ENCODE peak calls at places on chromosomes 16 and 17, in four cellular contexts. One of them, this sample, is unnamed.

GRCh38 chr16:48025359-48025758 is 130.4 kb downstream of the ABCC12 start:
- DNase-seq in esophagus muscularis mucosa: no peak
- DNase-seq in A549: no peak
- DNase-seq in ovary: no peak
- DNase-seq in this sample: no peak

GRCh38 chr16:54444851-54445523 is 158.4 kb upstream of the IRX3 start:
- DNase-seq in esophagus muscularis mucosa: no peak
- DNase-seq in A549: no peak
- DNase-seq in ovary: no peak
- DNase-seq in this sample: peak; percentile 41

GRCh38 chr17:28524476-28525415 is 18.6 kb downstream of the FOXN1 start:
- DNase-seq in esophagus muscularis mucosa: no peak
- DNase-seq in A549: peak; percentile 70
- DNase-seq in ovary: no peak
- DNase-seq in this sample: no peak

GRCh38 chr16:72864130-72864833 is 183.6 kb downstream of the ZFHX3 start:
- DNase-seq in esophagus muscularis mucosa: no peak
- DNase-seq in A549: no peak
- DNase-seq in ovary: no peak
- DNase-seq in this sample: no peak

GRCh38 chr16:84617068-84617630 is 729 bp downstream of the COTL1 start:
- DNase-seq in esophagus muscularis mucosa: no peak
- DNase-seq in A549: no peak
- DNase-seq in ovary: peak; percentile 47
- DNase-seq in this sample: peak; percentile 48

GRCh38 chr16:24825696-24826095 is 20.1 kb upstream of the SLC5A11 start:
- DNase-seq in esophagus muscularis mucosa: no peak
- DNase-seq in A549: no peak
- DNase-seq in ovary: no peak
- DNase-seq in this sample: no peak

GRCh38 chr16:89693931-89694783 is 7.3 kb downstream of the SPATA2L start:
- DNase-seq in esophagus muscularis mucosa: no peak
- DNase-seq in A549: no peak
- DNase-seq in ovary: no peak
- DNase-seq in this sample: no peak

GRCh38 chr16:81469710-81470481 is 25.3 kb downstream of the CMIP start:
- DNase-seq in esophagus muscularis mucosa: no peak
- DNase-seq in A549: no peak
- DNase-seq in ovary: no peak
- DNase-seq in this sample: peak; percentile 98

GRCh38 chr16:88194397-88195020 is 188.2 kb upstream of the ZNF469 start:
- DNase-seq in esophagus muscularis mucosa: peak; percentile 90
- DNase-seq in A549: no peak
- DNase-seq in ovary: peak; percentile 73
- DNase-seq in this sample: peak; percentile 86

GRCh38 chr17:74859439-74860228 is at the start of gene GRIN2C:
- DNase-seq in esophagus muscularis mucosa: no peak
- DNase-seq in A549: no peak
- DNase-seq in ovary: peak; percentile 37
- DNase-seq in this sample: no peak

GRCh38 chr17:1733047-1733357 is 8.5 kb downstream of the WDR81 start:
- DNase-seq in esophagus muscularis mucosa: no peak
- DNase-seq in A549: no peak
- DNase-seq in ovary: no peak
- DNase-seq in this sample: peak; percentile 20

GRCh38 chr17:61209524-61209923 is 190.1 kb upstream of the TBX2 start:
- DNase-seq in esophagus muscularis mucosa: no peak
- DNase-seq in A549: no peak
- DNase-seq in ovary: no peak
- DNase-seq in this sample: no peak

GRCh38 chr16:51164167-51164566 is 13.1 kb upstream of the SALL1 start:
- DNase-seq in esophagus muscularis mucosa: no peak
- DNase-seq in A549: no peak
- DNase-seq in ovary: no peak
- DNase-seq in this sample: peak; percentile 49

GRCh38 chr16:68079616-68080344 is 5.4 kb upstream of the NFATC3 start:
- DNase-seq in esophagus muscularis mucosa: peak; percentile 93
- DNase-seq in A549: no peak
- DNase-seq in ovary: peak; percentile 80
- DNase-seq in this sample: peak; percentile 99

GRCh38 chr17:352421-353212 is at the start of gene RPH3AL:
- DNase-seq in esophagus muscularis mucosa: no peak
- DNase-seq in A549: peak; percentile 99
- DNase-seq in ovary: peak; percentile 46
- DNase-seq in this sample: no peak

DNA sequence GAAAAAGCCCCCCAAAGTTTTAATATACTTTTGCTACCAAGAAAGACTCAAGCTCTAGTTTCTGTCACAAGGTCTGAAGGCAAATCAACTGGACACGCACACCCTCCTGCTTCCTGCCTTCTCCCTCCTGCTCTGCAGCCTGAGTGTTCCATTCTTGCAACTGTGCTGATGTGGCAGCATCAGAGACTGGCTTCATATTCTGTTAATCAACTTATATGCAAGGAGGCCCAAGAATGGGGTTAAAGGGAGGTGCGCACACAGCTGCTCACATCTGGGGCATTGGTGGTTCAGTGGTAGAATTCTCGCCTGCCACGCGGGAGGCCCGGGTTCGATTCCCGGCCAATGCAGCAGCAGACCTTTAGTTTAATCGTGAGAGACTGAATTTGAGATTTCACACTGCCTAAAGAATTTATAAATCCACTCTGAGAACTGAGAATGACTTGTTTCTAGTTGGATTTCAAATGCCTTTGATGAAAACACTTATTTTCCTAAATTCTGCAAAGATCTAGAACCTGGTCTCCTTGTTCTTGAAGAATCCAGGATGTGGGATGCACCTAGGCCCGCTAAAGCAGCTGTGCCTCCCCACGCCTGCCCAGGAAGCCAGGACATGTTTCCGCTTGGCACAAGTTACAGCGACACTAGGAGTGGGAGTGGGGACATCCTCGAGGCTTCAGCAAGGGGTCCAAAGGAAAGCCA is 11.6 kb downstream of the VAC14 start:
- DNase-seq in esophagus muscularis mucosa: peak; percentile 93
- DNase-seq in A549: peak; percentile 79
- DNase-seq in ovary: peak; percentile 93
- DNase-seq in this sample: peak; percentile 25
- TF ChIP-seq POLR2A in esophagus muscularis mucosa: no peak
- TF ChIP-seq POLR2A in A549: no peak
- TF ChIP-seq POLR2A in ovary: no peak
- TF ChIP-seq POLR2A in this sample: no peak

GRCh38 chr17:17087424-17088103 is 45.3 kb downstream of the MPRIP start:
- DNase-seq in esophagus muscularis mucosa: no peak
- DNase-seq in A549: no peak
- DNase-seq in ovary: no peak
- DNase-seq in this sample: no peak
- TF ChIP-seq CTCF in esophagus muscularis mucosa: no peak
- TF ChIP-seq CTCF in A549: no peak
- TF ChIP-seq CTCF in ovary: no peak
- TF ChIP-seq CTCF in this sample: no peak

DNA sequence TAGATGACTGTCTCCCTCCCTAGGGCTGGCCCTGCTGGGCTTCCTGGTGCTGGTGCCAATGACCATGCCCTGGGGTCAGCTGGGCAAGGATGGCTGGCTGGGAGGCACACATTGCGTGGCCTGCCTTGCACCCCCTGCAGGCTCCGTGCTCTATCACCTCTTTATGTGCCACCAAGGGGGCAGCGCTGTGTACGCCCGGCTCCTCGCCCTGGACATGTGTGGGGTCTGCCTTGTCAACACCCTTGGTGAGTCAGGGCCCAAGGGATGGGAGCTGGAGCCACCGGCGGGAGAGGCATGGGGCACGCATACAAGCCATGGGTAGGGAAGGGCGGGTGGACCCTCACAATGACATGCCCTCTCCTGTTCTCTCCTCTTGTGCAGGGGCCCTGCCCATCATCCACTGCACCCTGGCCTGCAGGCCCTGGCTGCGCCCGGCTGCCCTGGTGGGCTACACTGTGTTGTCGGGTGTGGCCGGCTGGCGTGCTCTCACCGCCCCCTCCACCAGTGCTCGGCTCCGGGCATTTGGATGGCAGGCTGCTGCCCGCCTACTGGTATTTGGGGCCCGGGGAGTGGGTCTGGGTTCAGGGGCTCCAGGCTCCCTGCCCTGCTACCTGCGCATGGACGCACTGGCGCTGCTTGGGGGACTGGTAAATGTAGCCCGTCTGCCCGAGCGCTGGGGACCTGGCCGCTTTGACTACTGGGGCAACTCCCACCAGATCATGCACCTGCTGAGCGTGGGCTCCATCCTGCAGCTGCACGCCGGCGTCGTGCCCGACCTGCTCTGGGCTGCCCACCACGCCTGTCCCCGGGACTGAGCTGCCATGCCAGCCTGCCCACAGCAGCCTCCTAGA is 2.2 kb downstream of the PAQR4 start:
- DNase-seq in esophagus muscularis mucosa: no peak
- DNase-seq in A549: no peak
- DNase-seq in ovary: no peak
- DNase-seq in this sample: peak; percentile 43
- TF ChIP-seq POLR2A in esophagus muscularis mucosa: no peak
- TF ChIP-seq POLR2A in A549: no peak
- TF ChIP-seq POLR2A in ovary: no peak
- TF ChIP-seq POLR2A in this sample: peak; percentile 23

GRCh38 chr17:65794572-65794971 is 233.1 kb upstream of the AXIN2 start:
- DNase-seq in esophagus muscularis mucosa: no peak
- DNase-seq in A549: peak; percentile 63
- DNase-seq in ovary: no peak
- DNase-seq in this sample: peak; percentile 13
- TF ChIP-seq CTCF in esophagus muscularis mucosa: peak; percentile 21
- TF ChIP-seq CTCF in A549: peak; percentile 53
- TF ChIP-seq CTCF in ovary: no peak
- TF ChIP-seq CTCF in this sample: peak; percentile 46

DNA sequence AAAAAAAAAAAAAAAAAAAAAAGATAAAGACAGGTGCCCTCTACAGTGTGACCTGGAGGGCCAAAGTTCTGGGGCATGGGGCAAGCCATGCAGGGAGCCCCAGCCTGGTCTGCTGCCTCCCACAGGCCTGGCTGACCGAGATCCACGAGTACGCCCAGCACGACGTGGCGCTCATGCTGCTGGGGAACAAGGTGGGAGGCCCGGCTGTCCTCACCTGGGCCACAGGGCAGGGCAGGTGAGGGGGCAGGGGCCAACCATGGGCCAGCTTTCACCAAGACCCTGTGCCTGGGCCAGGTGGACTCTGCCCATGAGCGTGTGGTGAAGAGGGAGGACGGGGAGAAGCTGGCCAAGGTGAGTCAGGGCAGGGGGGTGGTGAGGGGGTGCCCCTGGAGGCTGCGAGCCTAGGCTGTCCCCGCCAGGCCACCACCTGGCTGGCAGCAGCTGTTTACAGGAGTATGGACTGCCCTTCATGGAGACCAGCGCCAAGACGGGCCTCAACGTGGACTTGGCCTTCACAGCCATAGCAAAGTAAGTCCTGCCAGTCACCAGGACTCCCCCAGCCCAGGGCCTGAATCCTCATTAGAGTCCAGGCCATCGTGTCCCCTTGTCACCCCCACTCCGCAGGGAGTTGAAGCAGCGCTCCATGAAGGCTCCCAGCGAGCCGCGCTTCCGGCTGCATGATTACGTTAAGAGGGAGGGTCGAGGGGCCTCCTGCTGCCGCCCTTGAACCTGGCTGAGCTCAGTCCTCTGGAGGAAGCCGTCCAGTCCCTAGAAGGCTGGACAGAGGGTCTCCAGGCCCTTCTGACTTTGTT is 2.7 kb upstream of the TRAF7 start:
- DNase-seq in esophagus muscularis mucosa: no peak
- DNase-seq in A549: peak; percentile 63
- DNase-seq in ovary: peak; percentile 50
- DNase-seq in this sample: peak; percentile 45
- TF ChIP-seq POLR2A in esophagus muscularis mucosa: no peak
- TF ChIP-seq POLR2A in A549: peak; percentile 1
- TF ChIP-seq POLR2A in ovary: no peak
- TF ChIP-seq POLR2A in this sample: no peak

GRCh38 chr16:86605950-86606349 is 27.6 kb downstream of the FOXL1 start:
- DNase-seq in esophagus muscularis mucosa: no peak
- DNase-seq in A549: no peak
- DNase-seq in ovary: no peak
- DNase-seq in this sample: no peak

GRCh38 chr16:86610779-86611516 is 32.6 kb downstream of the FOXL1 start:
- DNase-seq in esophagus muscularis mucosa: no peak
- DNase-seq in A549: no peak
- DNase-seq in ovary: no peak
- DNase-seq in this sample: no peak

GRCh38 chr16:86609115-86609514 is 30.8 kb downstream of the FOXL1 start:
- DNase-seq in esophagus muscularis mucosa: no peak
- DNase-seq in A549: peak; percentile 30
- DNase-seq in ovary: no peak
- DNase-seq in this sample: no peak

GRCh38 chr16:86609661-86610060 is 31.3 kb downstream of the FOXL1 start:
- DNase-seq in esophagus muscularis mucosa: no peak
- DNase-seq in A549: no peak
- DNase-seq in ovary: no peak
- DNase-seq in this sample: no peak

GRCh38 chr16:86608301-86608747 is 30.0 kb downstream of the FOXL1 start:
- DNase-seq in esophagus muscularis mucosa: no peak
- DNase-seq in A549: no peak
- DNase-seq in ovary: no peak
- DNase-seq in this sample: no peak
- TF ChIP-seq CTCF in esophagus muscularis mucosa: no peak
- TF ChIP-seq CTCF in A549: no peak
- TF ChIP-seq CTCF in ovary: no peak
- TF ChIP-seq CTCF in this sample: no peak

GRCh38 chr16:58094026-58094425 is 35.2 kb downstream of the CFAP20 start:
- DNase-seq in esophagus muscularis mucosa: no peak
- DNase-seq in A549: no peak
- DNase-seq in ovary: no peak
- DNase-seq in this sample: no peak

GRCh38 chr16:58099097-58099955 is 29.9 kb downstream of the CFAP20 start:
- DNase-seq in esophagus muscularis mucosa: no peak
- DNase-seq in A549: no peak
- DNase-seq in ovary: no peak
- DNase-seq in this sample: no peak

GRCh38 chr16:58096249-58096648 is 32.9 kb downstream of the CFAP20 start:
- DNase-seq in esophagus muscularis mucosa: no peak
- DNase-seq in A549: no peak
- DNase-seq in ovary: no peak
- DNase-seq in this sample: no peak

GRCh38 chr16:58098207-58099096 is 30.7 kb downstream of the CFAP20 start:
- DNase-seq in esophagus muscularis mucosa: no peak
- DNase-seq in A549: peak; percentile 21
- DNase-seq in ovary: no peak
- DNase-seq in this sample: peak; percentile 26

GRCh38 chr16:58094791-58095574 is 34.2 kb downstream of the CFAP20 start:
- DNase-seq in esophagus muscularis mucosa: no peak
- DNase-seq in A549: no peak
- DNase-seq in ovary: no peak
- DNase-seq in this sample: peak; percentile 20
- TF ChIP-seq POLR2A in esophagus muscularis mucosa: no peak
- TF ChIP-seq POLR2A in A549: no peak
- TF ChIP-seq POLR2A in ovary: no peak
- TF ChIP-seq POLR2A in this sample: no peak

GRCh38 chr16:1932050-1933028 is 10.7 kb downstream of the MSRB1 start:
- DNase-seq in esophagus muscularis mucosa: no peak
- DNase-seq in A549: peak; percentile 80
- DNase-seq in ovary: no peak
- DNase-seq in this sample: no peak
- TF ChIP-seq CTCF in esophagus muscularis mucosa: no peak
- TF ChIP-seq CTCF in A549: peak; percentile 47
- TF ChIP-seq CTCF in ovary: no peak
- TF ChIP-seq CTCF in this sample: no peak